ENCODE peak calls at places on chromosome 21, in eight cellular contexts. D is fibroblast of the aortic adventitia, S is RWPE1, U is psoas muscle, B is progenitor cell of endocrine pancreas, H is colonic mucosa, W is thoracic aorta, X is GM12865. Z is an unnamed sample.

GRCh38 chr21:33360281-33360680 is 35.5 kb downstream of the IFNAR1 start:
- DNase-seq in W (no peak), U (no peak), B (no peak), H (no peak), X (no peak), D (peak; percentile 83), S (no peak), Z (no peak)

GRCh38 chr21:32372755-32373154 is 20.1 kb downstream of the URB1 start:
- DNase-seq in H (no peak), D (peak; percentile 24), W (no peak), S (peak; percentile 38), X (no peak), B (no peak), U (no peak), Z (no peak)

GRCh38 chr21:24658016-24658415 is 949.3 kb downstream of the MRPL39 start:
- DNase-seq in S (peak; percentile 15), W (no peak), X (no peak), B (no peak), D (no peak), H (no peak), U (no peak), Z (no peak)

GRCh38 chr21:43352568-43353281 is 74.2 kb downstream of the SIK1 start:
- DNase-seq in U (no peak), D (peak; percentile 12), W (no peak), B (no peak), X (peak; percentile 100), S (no peak), H (no peak), Z (peak; percentile 82)

GRCh38 chr21:45586289-45586858 is 44.1 kb upstream of the SLC19A1 start:
- DNase-seq in D (no peak), W (no peak), U (no peak), S (no peak), H (no peak), X (no peak), B (no peak), Z (no peak)

GRCh38 chr21:35204850-35205564 is 155.9 kb upstream of the RUNX1 start:
- DNase-seq in D (peak; percentile 99), B (no peak), X (no peak), W (peak; percentile 21), U (peak; percentile 72), S (no peak), H (peak; percentile 60), Z (peak; percentile 37)

GRCh38 chr21:35861656-35862055 is 198.7 kb downstream of the SETD4 start:
- DNase-seq in U (no peak), X (no peak), B (no peak), H (no peak), S (no peak), D (no peak), W (no peak), Z (no peak)

GRCh38 chr21:32958288-32958992 is 67.3 kb upstream of the OLIG2 start:
- DNase-seq in X (no peak), U (no peak), W (no peak), B (no peak), S (no peak), D (no peak), H (no peak), Z (no peak)

GRCh38 chr21:44378646-44379581 is 25.5 kb downstream of the TRPM2 start:
- DNase-seq in X (no peak), H (no peak), U (no peak), S (no peak), D (no peak), W (no peak), B (no peak), Z (no peak)
- TF ChIP-seq CTCF in X (no peak), H (no peak), U (no peak), S (no peak), D (no peak), W (no peak), B (no peak), Z (no peak)

DNA sequence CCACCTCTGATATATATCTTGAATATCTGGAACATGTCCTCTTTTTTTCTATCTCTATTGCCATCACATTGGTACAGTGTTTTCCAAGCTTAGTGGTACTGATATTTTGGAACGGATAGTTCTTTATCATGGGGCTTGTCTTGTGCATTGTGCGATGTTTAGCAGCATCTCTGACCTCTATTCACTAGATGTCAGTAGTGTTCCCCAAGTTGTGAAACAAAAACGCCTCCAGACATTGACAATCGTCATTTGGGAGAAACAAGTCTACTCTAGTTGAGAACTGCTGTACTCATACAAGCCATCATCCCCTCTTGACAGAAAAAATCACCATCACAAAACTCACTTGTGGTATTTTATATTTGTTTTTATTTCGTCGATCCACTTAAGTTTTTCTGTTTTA is 79.7 kb upstream of the CHODL start:
- DNase-seq in B (no peak), H (no peak), W (no peak), X (peak; percentile 9), D (no peak), U (no peak), S (peak; percentile 57), Z (no peak)
- TF ChIP-seq CTCF in B (no peak), H (no peak), W (no peak), X (no peak), D (no peak), U (no peak), S (no peak), Z (no peak)

DNA sequence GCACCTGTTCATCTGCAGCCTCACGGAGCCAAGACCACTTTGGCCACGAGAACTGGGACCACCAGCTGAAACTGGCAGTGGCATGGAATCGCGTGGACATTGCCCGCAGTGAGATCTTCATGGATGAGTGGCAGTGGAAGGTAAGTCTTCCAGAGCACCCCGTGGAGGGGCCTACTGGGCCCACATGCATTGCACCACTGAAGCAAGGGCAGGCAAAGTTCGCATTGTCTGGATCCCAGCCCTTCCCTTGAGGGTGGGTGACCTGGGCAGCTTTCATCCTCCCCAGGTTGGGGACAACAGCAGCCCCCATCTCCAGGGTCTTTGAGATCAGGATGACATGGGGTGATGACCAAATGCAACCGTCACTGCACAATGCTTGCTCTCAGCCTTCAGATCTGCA is 37.5 kb downstream of the TRPM2 start:
- DNase-seq in S (no peak), H (no peak), D (no peak), W (no peak), X (no peak), U (no peak), B (no peak), Z (peak; percentile 7)
- TF ChIP-seq CTCF in S (no peak), H (no peak), D (no peak), W (no peak), X (no peak), U (no peak), B (no peak), Z (no peak)

GRCh38 chr21:15976807-15977206 is 247.0 kb downstream of the USP25 start:
- DNase-seq in D (no peak), H (no peak), U (no peak), B (no peak), W (no peak), S (no peak), X (no peak), Z (no peak)
- TF ChIP-seq CTCF in D (peak; percentile 22), H (no peak), U (no peak), B (peak; percentile 41), W (no peak), S (no peak), X (no peak), Z (no peak)